ENCODE peak calls at places on chromosome 17, in four cellular contexts. One of them, this sample, is unnamed.

GRCh38 chr17:48127371-48128051 is 19.9 kb downstream of the SNX11 start:
- DNase-seq in transverse colon: no peak
- DNase-seq in T-helper 9 cell: no peak
- DNase-seq in skeletal muscle cell: no peak
- DNase-seq in this sample: peak

GRCh38 chr17:30208214-30208613 is 27.3 kb downstream of the SLC6A4 start:
- DNase-seq in transverse colon: no peak
- DNase-seq in T-helper 9 cell: no peak
- DNase-seq in skeletal muscle cell: no peak
- DNase-seq in this sample: no peak

GRCh38 chr17:81794509-81794908 is 9.4 kb upstream of the GCGR start:
- DNase-seq in transverse colon: peak
- DNase-seq in T-helper 9 cell: no peak
- DNase-seq in skeletal muscle cell: no peak
- DNase-seq in this sample: peak

GRCh38 chr17:51761105-51761504 is 397.4 kb downstream of the CA10 start:
- DNase-seq in transverse colon: no peak
- DNase-seq in T-helper 9 cell: no peak
- DNase-seq in skeletal muscle cell: no peak
- DNase-seq in this sample: no peak

GRCh38 chr17:36183001-36183810 is 6.8 kb upstream of the TBC1D3B start:
- DNase-seq in transverse colon: peak
- DNase-seq in T-helper 9 cell: no peak
- DNase-seq in skeletal muscle cell: no peak
- DNase-seq in this sample: peak

GRCh38 chr17:74951065-74951464 is 15.4 kb downstream of the OTOP3 start:
- DNase-seq in transverse colon: no peak
- DNase-seq in T-helper 9 cell: no peak
- DNase-seq in skeletal muscle cell: no peak
- DNase-seq in this sample: no peak

GRCh38 chr17:63533433-63534077 is 10.4 kb downstream of the KCNH6 start:
- DNase-seq in transverse colon: no peak
- DNase-seq in T-helper 9 cell: no peak
- DNase-seq in skeletal muscle cell: no peak
- DNase-seq in this sample: peak

GRCh38 chr17:40097931-40098845 is 2.2 kb downstream of the NR1D1 start:
- DNase-seq in transverse colon: peak
- DNase-seq in T-helper 9 cell: no peak
- DNase-seq in skeletal muscle cell: no peak
- DNase-seq in this sample: peak

GRCh38 chr17:34464812-34465211 is 101.8 kb upstream of the CCL1 start:
- DNase-seq in transverse colon: no peak
- DNase-seq in T-helper 9 cell: no peak
- DNase-seq in skeletal muscle cell: no peak
- DNase-seq in this sample: no peak

GRCh38 chr17:56165017-56165720 is 11.9 kb downstream of the ANKFN1 start:
- DNase-seq in transverse colon: no peak
- DNase-seq in T-helper 9 cell: no peak
- DNase-seq in skeletal muscle cell: no peak
- DNase-seq in this sample: no peak

GRCh38 chr17:9003355-9004131 is 17.8 kb upstream of the NTN1 start:
- DNase-seq in transverse colon: no peak
- DNase-seq in T-helper 9 cell: no peak
- DNase-seq in skeletal muscle cell: no peak
- DNase-seq in this sample: no peak

GRCh38 chr17:77553459-77554066 is 404.9 kb upstream of the TNRC6C start:
- DNase-seq in transverse colon: no peak
- DNase-seq in T-helper 9 cell: no peak
- DNase-seq in skeletal muscle cell: no peak
- DNase-seq in this sample: no peak

GRCh38 chr17:42917236-42917603 is 16.6 kb downstream of the G6PC1 start:
- DNase-seq in transverse colon: no peak
- DNase-seq in T-helper 9 cell: no peak
- DNase-seq in skeletal muscle cell: no peak
- DNase-seq in this sample: no peak

GRCh38 chr17:79938696-79939435 is 96.8 kb downstream of the TBC1D16 start:
- DNase-seq in transverse colon: no peak
- DNase-seq in T-helper 9 cell: no peak
- DNase-seq in skeletal muscle cell: no peak
- DNase-seq in this sample: no peak

GRCh38 chr17:29617481-29618271 is 5.0 kb downstream of the CORO6 start:
- DNase-seq in transverse colon: peak
- DNase-seq in T-helper 9 cell: peak
- DNase-seq in skeletal muscle cell: no peak
- DNase-seq in this sample: peak

This sample was measured in DMS53.